ENCODE peak calls at places on chromosomes 12 and 14, in four cellular contexts. T is neural progenitor cell, Q is HCT116, G is hepatocyte. M is an unnamed sample.

GRCh38 chr14:24212924-24213865 is at the start of gene CHMP4A:
- DNase-seq in Q (peak; percentile 95), G (peak; percentile 99), T (peak; percentile 99), M (peak; percentile 98)

GRCh38 chr14:59139324-59139723 is 49.1 kb upstream of the DAAM1 start:
- DNase-seq in Q (no peak), G (no peak), T (no peak), M (no peak)

GRCh38 chr14:72432748-72433147 is 461.2 kb downstream of the DPF3 start:
- DNase-seq in Q (no peak), G (no peak), T (no peak), M (no peak)

GRCh38 chr14:80549141-80549540 is 337.8 kb upstream of the DIO2 start:
- DNase-seq in Q (no peak), G (no peak), T (no peak), M (no peak)

GRCh38 chr12:105192624-105193225 is 43.2 kb downstream of the APPL2 start:
- DNase-seq in G (no peak), Q (no peak), T (no peak), M (no peak)

GRCh38 chr14:42002139-42002538 is 395.5 kb downstream of the LRFN5 start:
- DNase-seq in G (no peak), Q (no peak), T (no peak), M (no peak)

GRCh38 chr12:55037349-55037748 is 17.6 kb downstream of the NEUROD4 start:
- DNase-seq in G (peak; percentile 9), Q (no peak), T (no peak), M (no peak)

GRCh38 chr14:88592016-88592415 is 29.2 kb downstream of the ZC3H14 start:
- DNase-seq in T (no peak), Q (no peak), G (no peak), M (no peak)

GRCh38 chr12:65460076-65460475 is 181.6 kb downstream of the MSRB3 start:
- DNase-seq in G (peak; percentile 27), T (peak; percentile 53), Q (no peak), M (no peak)

GRCh38 chr12:106288510-106289195 is 13.9 kb upstream of the TCP11L2 start:
- DNase-seq in G (peak; percentile 70), Q (peak; percentile 76), T (no peak), M (no peak)

GRCh38 chr14:74380172-74380571 is 31.9 kb downstream of the VRTN start:
- DNase-seq in G (no peak), Q (no peak), T (no peak), M (no peak)

GRCh38 chr14:64421166-64421565 is 33.0 kb downstream of the MTHFD1 start:
- DNase-seq in Q (no peak), T (no peak), G (no peak), M (no peak)

GRCh38 chr12:75177997-75178396 is 31.6 kb downstream of the KCNC2 start:
- DNase-seq in G (peak; percentile 19), T (no peak), Q (peak; percentile 86), M (no peak)

GRCh38 chr12:50961708-50962107 is 9.4 kb downstream of the HIGD1C start:
- DNase-seq in G (no peak), Q (no peak), T (no peak), M (no peak)

GRCh38 chr12:75525263-75525662 is 13.9 kb upstream of the KRR1 start:
- DNase-seq in T (no peak), Q (no peak), G (no peak), M (no peak)

GRCh38 chr14:66069830-66070541 is 416.2 kb upstream of the CCDC196 start:
- DNase-seq in G (no peak), Q (no peak), T (no peak), M (no peak)

GRCh38 chr14:88168498-88169165 is 154.4 kb downstream of the KCNK10 start:
- DNase-seq in Q (no peak), G (peak; percentile 44), T (peak; percentile 36), M (peak; percentile 65)

DNA sequence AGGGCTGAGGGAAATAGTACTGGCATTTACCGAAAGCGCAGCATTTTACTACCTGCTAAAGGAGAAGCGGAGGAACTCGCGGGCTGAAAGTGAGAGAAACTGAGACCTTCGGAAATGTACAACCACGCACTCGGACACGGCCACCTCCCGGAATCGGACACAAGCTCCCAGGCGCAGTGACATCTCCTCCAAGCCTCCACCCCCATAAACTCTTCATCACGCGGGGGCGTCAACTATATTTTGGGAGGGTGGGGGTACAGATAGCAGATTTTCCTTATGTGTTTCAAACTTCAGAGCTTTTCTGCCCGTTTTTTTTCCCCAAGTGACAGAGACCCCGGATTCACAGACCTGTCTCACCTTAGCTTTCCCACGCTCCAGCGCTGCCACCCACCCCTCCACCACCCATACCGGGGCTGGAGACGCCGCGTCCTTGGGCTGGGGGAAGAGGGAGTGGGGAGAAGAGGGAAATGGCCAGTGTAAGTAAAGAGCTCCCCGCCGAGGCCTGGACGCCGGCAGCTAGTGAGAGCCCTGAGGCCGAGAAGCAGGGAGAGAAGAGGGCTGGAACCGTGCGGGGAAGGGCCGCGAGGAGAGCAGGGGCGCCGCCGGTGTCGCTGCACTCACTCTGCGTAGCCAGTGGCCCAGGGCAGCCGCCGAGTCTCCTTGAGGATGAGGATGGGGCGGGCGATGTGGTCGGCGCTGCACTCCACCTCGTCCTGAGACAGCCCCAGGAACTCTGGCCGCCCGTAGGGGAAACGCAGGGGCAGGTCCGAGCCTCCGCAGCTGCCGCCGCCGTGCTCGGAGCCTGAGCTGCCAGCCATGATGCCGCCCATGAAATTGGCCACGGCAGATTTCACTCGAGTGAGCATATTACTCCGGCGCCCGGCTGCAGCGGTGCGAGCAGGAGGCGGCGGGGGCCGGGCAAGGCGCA is 815 bp downstream of the PPM1H start:
- DNase-seq in Q (no peak), T (peak; percentile 65), G (peak; percentile 54), M (peak; percentile 29)
- TF ChIP-seq EZH2 in Q (no peak), T (peak; percentile 62), G (peak; percentile 30), M (no peak)

GRCh38 chr12:94550964-94551363 is 91.3 kb upstream of the CEP83 start:
- DNase-seq in Q (no peak), G (no peak), T (no peak), M (no peak)
- H3K4me1 ChIP-seq in Q (peaks cover 11% of the 10 kb centered on the region), G (no peaks in the 10 kb centered on the region), T (no peaks in the 10 kb centered on the region), M (no peaks in the 10 kb centered on the region)

DNA sequence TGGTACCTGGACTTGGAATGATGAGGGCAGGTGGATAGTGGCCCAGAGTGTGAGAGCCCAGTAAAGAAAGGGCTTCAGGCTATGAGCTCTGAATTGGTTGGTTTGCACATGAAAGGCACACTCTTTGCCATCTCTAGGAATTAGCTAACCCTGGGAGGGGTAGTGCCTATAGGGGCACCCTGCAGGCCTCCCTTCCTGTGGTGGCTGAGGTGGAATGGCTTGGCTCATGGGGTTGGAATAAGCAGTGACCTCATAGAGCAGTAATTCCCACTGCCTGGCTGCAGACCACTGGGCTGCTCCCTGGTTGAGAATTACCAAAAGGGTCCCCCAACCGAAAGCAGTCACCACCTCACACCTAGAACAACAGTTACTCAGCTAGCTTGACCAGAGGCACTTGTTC is 42.7 kb downstream of the ASCL4 start:
- DNase-seq in Q (no peak), T (no peak), G (no peak), M (no peak)
- TF ChIP-seq EZH2 in Q (no peak), T (no peak), G (no peak), M (no peak)

GRCh38 chr12:54004063-54004840 is 4.3 kb downstream of the HOXC9 start:
- DNase-seq in G (no peak), Q (no peak), T (no peak), M (no peak)
- H3K4me1 ChIP-seq in G (peaks cover 20% of the 10 kb centered on the region), Q (peaks cover 5% of the 10 kb centered on the region), T (no peaks in the 10 kb centered on the region), M (peaks cover 8% of the 10 kb centered on the region)

GRCh38 chr12:113462880-113463745 is 8.6 kb downstream of the LHX5 start:
- DNase-seq in G (no peak), T (peak; percentile 71), Q (no peak), M (no peak)
- TF ChIP-seq EZH2 in G (peak; percentile 100), T (no peak), Q (no peak), M (no peak)